ENCODE peak calls at places on chromosomes 3 and 15, in eight cellular contexts. J is RPMI8226; T is hypothalamus; Q is thoracic aorta; V is T1000; O is left cardiac atrium; M is head of caudate nucleus; H is activated T-helper 2 cell treated with anti-CD3 and anti-CD28 coated beads, Interferon-gamma antibody, Interleukin-2, Interleukin-4, amounts not matched to agents 10 μg/mL and 5 μg/mL and 100 μg/mL, durations not matched to agents 14 hours and 24 hours and 36 hours. B is an unnamed sample.
A peak's percentile ranks its signal among the peaks of the same experiment; 100 is the strongest.

GRCh38 chr3:57019057-57019456 is 41.4 kb upstream of the SPATA12 start:
- DNase-seq in O (no peak), J (no peak), M (no peak), V (no peak), H (no peak), Q (no peak), T (no peak), B (no peak)

GRCh38 chr3:148203263-148204010 is 494.3 kb upstream of the AGTR1 start:
- DNase-seq in M (no peak), T (no peak), Q (no peak), H (no peak), O (no peak), V (no peak), J (no peak), B (no peak)

GRCh38 chr3:126025862-126026261 is 56.9 kb downstream of the ROPN1B start:
- DNase-seq in H (no peak), Q (no peak), O (no peak), V (no peak), M (no peak), T (no peak), J (no peak), B (no peak)

GRCh38 chr3:111980716-111981456 is 2.1 kb downstream of the ABHD10 start:
- DNase-seq in M (no peak), O (no peak), V (no peak), Q (no peak), T (no peak), J (no peak), H (no peak), B (no peak)

GRCh38 chr3:159929181-159929893 is 59.3 kb upstream of the IL12A start:
- DNase-seq in J (peak; percentile 24), T (no peak), H (no peak), O (peak; percentile 52), M (no peak), Q (no peak), V (no peak), B (no peak)

GRCh38 chr15:55907797-55908196 is 85.6 kb downstream of the NEDD4 start:
- DNase-seq in H (no peak), Q (no peak), O (no peak), J (no peak), V (peak; percentile 59), T (no peak), M (no peak), B (no peak)

GRCh38 chr3:194757629-194758028 is 71.9 kb downstream of the FAM43A start:
- DNase-seq in H (no peak), M (no peak), O (no peak), Q (no peak), J (no peak), T (no peak), V (no peak), B (no peak)

GRCh38 chr3:51500632-51501131 is 867 bp upstream of the DCAF1 start:
- DNase-seq in H (no peak), J (peak; percentile 8), M (no peak), T (no peak), O (peak; percentile 34), Q (no peak), V (no peak), B (no peak)

GRCh38 chr3:97972976-97973375 is 745 bp upstream of the RIOX2 start:
- DNase-seq in M (no peak), T (no peak), H (no peak), O (no peak), J (no peak), V (no peak), Q (no peak), B (no peak)

GRCh38 chr3:143442761-143443477 is 323.3 kb downstream of the CHST2 start:
- DNase-seq in T (no peak), V (no peak), J (no peak), Q (no peak), M (no peak), O (no peak), H (no peak), B (no peak)

GRCh38 chr3:12832350-12833225 is 8.8 kb downstream of the RPL32 start:
- DNase-seq in H (no peak), T (no peak), V (no peak), O (no peak), J (no peak), Q (no peak), M (no peak), B (no peak)

GRCh38 chr3:53254810-53255359 is 937 bp downstream of the TKT start:
- DNase-seq in T (peak; percentile 63), M (peak; percentile 44), V (peak; percentile 29), H (peak; percentile 54), O (peak; percentile 79), J (peak; percentile 87), Q (no peak), B (peak; percentile 52)

GRCh38 chr15:88604381-88604951 is 16.7 kb upstream of the AEN start:
- DNase-seq in O (no peak), M (peak; percentile 35), V (no peak), J (no peak), H (no peak), T (peak; percentile 59), Q (no peak), B (no peak)

GRCh38 chr3:14486460-14486859 is 53.7 kb downstream of the GRIP2 start:
- DNase-seq in M (no peak), V (no peak), J (no peak), Q (no peak), O (peak; percentile 7), T (no peak), H (no peak), B (no peak)

GRCh38 chr3:195056506-195056905 is 214.5 kb downstream of the XXYLT1 start:
- DNase-seq in M (no peak), H (no peak), J (no peak), Q (no peak), O (no peak), V (no peak), T (no peak), B (no peak)

GRCh38 chr3:13824521-13825316 is 55.2 kb downstream of the WNT7A start:
- DNase-seq in Q (no peak), V (no peak), T (no peak), J (no peak), M (no peak), H (no peak), O (no peak), B (no peak)

GRCh38 chr3:69250014-69250413 is 127.6 kb upstream of the LMOD3 start:
- DNase-seq in O (no peak), Q (no peak), J (no peak), M (no peak), V (no peak), T (no peak), H (peak; percentile 58), B (peak; percentile 15)

GRCh38 chr3:113157408-113157980 is 53.9 kb upstream of the BOC start:
- DNase-seq in M (no peak), T (no peak), Q (no peak), H (no peak), J (no peak), V (no peak), O (no peak), B (no peak)

GRCh38 chr3:100042144-100042543 is 72.2 kb downstream of the FILIP1L start:
- DNase-seq in M (no peak), T (no peak), J (no peak), Q (no peak), V (no peak), H (no peak), O (no peak), B (no peak)

GRCh38 chr3:15805756-15806266 is 8.0 kb upstream of the ANKRD28 start:
- DNase-seq in H (no peak), J (peak; percentile 66), T (no peak), Q (no peak), V (no peak), M (no peak), O (no peak), B (no peak)

GRCh38 chr3:187264051-187264450 is 27.5 kb downstream of the MASP1 start:
- DNase-seq in M (no peak), T (no peak), V (no peak), Q (no peak), H (no peak), J (no peak), O (no peak), B (no peak)

GRCh38 chr3:161854232-161854771 is 357.7 kb downstream of the OTOL1 start:
- DNase-seq in H (no peak), J (peak; percentile 54), O (no peak), M (no peak), V (peak; percentile 66), T (no peak), Q (no peak), B (no peak)

GRCh38 chr3:78887608-78888011 is 880.2 kb downstream of the ROBO1 start:
- DNase-seq in M (no peak), H (no peak), T (no peak), V (no peak), Q (no peak), J (no peak), O (no peak), B (no peak)

GRCh38 chr3:134040066-134040465 is 10.3 kb upstream of the SLCO2A1 start:
- DNase-seq in H (no peak), Q (no peak), M (no peak), T (no peak), V (no peak), O (no peak), J (no peak), B (no peak)

GRCh38 chr3:51024765-51025681 is 350.3 kb downstream of the DOCK3 start:
- DNase-seq in Q (no peak), J (peak; percentile 28), V (peak; percentile 14), O (peak; percentile 42), T (no peak), H (peak; percentile 64), M (no peak), B (no peak)

GRCh38 chr15:83753872-83754493 is 100.1 kb downstream of the ADAMTSL3 start:
- DNase-seq in J (no peak), O (no peak), Q (no peak), M (no peak), H (no peak), V (no peak), T (no peak), B (no peak)

GRCh38 chr3:47985376-47985775 is 30.8 kb downstream of the MAP4 start:
- DNase-seq in H (no peak), V (no peak), Q (no peak), J (no peak), T (no peak), O (no peak), M (no peak), B (no peak)

GRCh38 chr3:60949146-60949545 is 302.1 kb downstream of the FHIT start:
- DNase-seq in M (no peak), T (no peak), O (no peak), H (no peak), J (no peak), Q (no peak), V (no peak), B (no peak)

GRCh38 chr3:37321863-37322262 is 147.5 kb upstream of the LRRFIP2 start:
- DNase-seq in M (no peak), J (no peak), V (no peak), O (no peak), T (no peak), Q (no peak), H (no peak), B (no peak)

GRCh38 chr3:83514130-83514914 is 1444.5 kb upstream of the CADM2 start:
- DNase-seq in Q (no peak), J (no peak), T (no peak), H (no peak), V (peak; percentile 61), O (no peak), M (no peak), B (no peak)

GRCh38 chr3:146277953-146278631 is 27.2 kb upstream of the PLSCR4 start:
- DNase-seq in M (no peak), V (no peak), Q (no peak), H (no peak), T (no peak), O (peak; percentile 26), J (no peak), B (no peak)

GRCh38 chr15:77418341-77419049 is 1.4 kb downstream of the PEAK1 start:
- DNase-seq in T (no peak), M (no peak), O (no peak), V (no peak), Q (no peak), H (no peak), J (no peak), B (no peak)

GRCh38 chr3:119308355-119308754 is 14.2 kb downstream of the ARHGAP31 start:
- DNase-seq in J (no peak), M (no peak), H (no peak), V (no peak), Q (no peak), T (no peak), O (no peak), B (no peak)

GRCh38 chr3:133273346-133273745 is 126.5 kb upstream of the BFSP2 start:
- DNase-seq in J (no peak), V (no peak), Q (no peak), H (no peak), O (no peak), M (no peak), T (no peak), B (no peak)